ENCODE peak calls at places on chromosomes 3 and 15, in eight cellular contexts. B is HFF-Myc; V is nucleus accumbens; Z is activated CD4-positive, alpha-beta T cell treated with anti-CD3 and anti-CD28 coated beads, Interleukin-2, amount 50 U/mL, for 24 hours; Y is EH; Q is Kasumi-1; U is transverse colon; X is body of pancreas. L is an unnamed sample.

GRCh38 chr3:191330309-191330712 is at the start of gene UTS2B:
- DNase-seq in B (no peak), V (no peak), Z (no peak), Y (peak; percentile 89), Q (peak; percentile 23), U (no peak), X (peak; percentile 15), L (no peak)

GRCh38 chr3:28286595-28286994 is 45.2 kb downstream of the CMC1 start:
- DNase-seq in B (no peak), V (no peak), Z (no peak), Y (peak; percentile 49), Q (peak; percentile 93), U (no peak), X (no peak), L (peak; percentile 19)

GRCh38 chr3:172285844-172286243 is 162.4 kb downstream of the GHSR start:
- DNase-seq in B (no peak), V (no peak), Z (no peak), Y (peak; percentile 85), Q (no peak), U (no peak), X (no peak), L (no peak)

GRCh38 chr3:52452126-52452525 is 1.7 kb downstream of the TNNC1 start:
- DNase-seq in B (no peak), V (no peak), Z (no peak), Y (no peak), Q (no peak), U (no peak), X (no peak), L (no peak)

GRCh38 chr15:28915935-28916334 is 30.2 kb downstream of the APBA2 start:
- DNase-seq in B (no peak), V (no peak), Z (no peak), Y (no peak), Q (no peak), U (no peak), X (no peak), L (no peak)

GRCh38 chr3:131912255-131912654 is 122.6 kb downstream of the CPNE4 start:
- DNase-seq in B (no peak), V (no peak), Z (no peak), Y (no peak), Q (no peak), U (no peak), X (no peak), L (no peak)

GRCh38 chr3:175940243-175940642 is 1081.1 kb downstream of the NAALADL2 start:
- DNase-seq in B (no peak), V (no peak), Z (no peak), Y (peak; percentile 92), Q (no peak), U (no peak), X (no peak), L (no peak)

GRCh38 chr15:40038267-40038653 is 721 bp downstream of the SRP14 start:
- DNase-seq in B (no peak), V (no peak), Z (no peak), Y (peak; percentile 52), Q (no peak), U (no peak), X (no peak), L (no peak)

GRCh38 chr3:136209921-136210320 is 13.8 kb upstream of the MSL2 start:
- DNase-seq in B (no peak), V (no peak), Z (no peak), Y (peak; percentile 76), Q (no peak), U (no peak), X (no peak), L (no peak)

GRCh38 chr3:122169911-122170310 is 13.6 kb upstream of the CASR start:
- DNase-seq in B (no peak), V (no peak), Z (no peak), Y (no peak), Q (no peak), U (no peak), X (no peak), L (no peak)

GRCh38 chr15:49370782-49371181 is 52.3 kb upstream of the FGF7 start:
- DNase-seq in B (no peak), V (no peak), Z (no peak), Y (peak; percentile 40), Q (peak; percentile 37), U (no peak), X (no peak), L (no peak)

GRCh38 chr3:194946091-194946490 is 260.4 kb downstream of the FAM43A start:
- DNase-seq in B (no peak), V (no peak), Z (no peak), Y (no peak), Q (no peak), U (no peak), X (no peak), L (no peak)

GRCh38 chr3:55329849-55330248 is 157.3 kb downstream of the WNT5A start:
- DNase-seq in B (peak; percentile 53), V (no peak), Z (no peak), Y (peak; percentile 96), Q (no peak), U (no peak), X (no peak), L (no peak)

GRCh38 chr3:197256836-197257444 is 41.5 kb downstream of the DLG1 start:
- DNase-seq in B (peak; percentile 40), V (peak; percentile 9), Z (no peak), Y (peak; percentile 55), Q (peak; percentile 68), U (peak; percentile 19), X (peak; percentile 52), L (peak; percentile 18)

GRCh38 chr3:195916991-195917390 is 8.6 kb upstream of the TNK2 start:
- DNase-seq in B (no peak), V (no peak), Z (no peak), Y (no peak), Q (no peak), U (no peak), X (no peak), L (no peak)

GRCh38 chr15:66852064-66852905 is 150.2 kb downstream of the SMAD6 start:
- DNase-seq in B (no peak), V (no peak), Z (no peak), Y (no peak), Q (no peak), U (no peak), X (no peak), L (no peak)

GRCh38 chr15:36960179-36960946 is 140.0 kb downstream of the MEIS2 start:
- DNase-seq in B (no peak), V (no peak), Z (no peak), Y (no peak), Q (peak; percentile 4), U (no peak), X (no peak), L (no peak)

GRCh38 chr15:60352525-60352924 is 45.3 kb downstream of the ANXA2 start:
- DNase-seq in B (no peak), V (no peak), Z (no peak), Y (no peak), Q (no peak), U (no peak), X (no peak), L (no peak)

GRCh38 chr3:43699864-43700263 is 9.1 kb downstream of the ABHD5 start:
- DNase-seq in B (peak; percentile 11), V (no peak), Z (no peak), Y (peak; percentile 26), Q (peak; percentile 31), U (peak; percentile 33), X (no peak), L (no peak)

GRCh38 chr3:99659965-99660364 is 21.6 kb downstream of the COL8A1 start:
- DNase-seq in B (no peak), V (no peak), Z (no peak), Y (peak; percentile 68), Q (no peak), U (no peak), X (no peak), L (no peak)

GRCh38 chr3:37282996-37283395 is 108.6 kb upstream of the LRRFIP2 start:
- DNase-seq in B (no peak), V (no peak), Z (no peak), Y (peak; percentile 31), Q (no peak), U (no peak), X (no peak), L (no peak)

GRCh38 chr3:126926684-126927404 is 56.1 kb upstream of the PLXNA1 start:
- DNase-seq in B (no peak), V (peak; percentile 61), Z (no peak), Y (peak; percentile 90), Q (no peak), U (no peak), X (peak; percentile 43), L (no peak)

GRCh38 chr3:105598047-105598796 is 231.5 kb downstream of the ALCAM start:
- DNase-seq in B (peak; percentile 70), V (no peak), Z (no peak), Y (peak; percentile 98), Q (no peak), U (no peak), X (no peak), L (no peak)

GRCh38 chr15:80379671-80380070 is 24.5 kb upstream of the ARNT2 start:
- DNase-seq in B (no peak), V (no peak), Z (no peak), Y (no peak), Q (no peak), U (no peak), X (no peak), L (no peak)

GRCh38 chr3:44955917-44956316 is 20.1 kb downstream of the ZDHHC3 start:
- DNase-seq in B (no peak), V (no peak), Z (no peak), Y (no peak), Q (no peak), U (no peak), X (no peak), L (no peak)

GRCh38 chr3:148943531-148944200 is 47.7 kb upstream of the GYG1 start:
- DNase-seq in B (peak; percentile 93), V (no peak), Z (no peak), Y (peak; percentile 97), Q (peak; percentile 86), U (no peak), X (no peak), L (peak; percentile 90)

GRCh38 chr3:115706311-115706829 is 83.1 kb downstream of the GAP43 start:
- DNase-seq in B (no peak), V (no peak), Z (no peak), Y (peak; percentile 68), Q (no peak), U (no peak), X (no peak), L (no peak)

GRCh38 chr15:72117448-72117697 is 577 bp downstream of the MYO9A start:
- DNase-seq in B (no peak), V (no peak), Z (peak; percentile 50), Y (peak; percentile 87), Q (peak; percentile 78), U (peak; percentile 82), X (peak; percentile 81), L (no peak)

GRCh38 chr15:63891763-63892123 is 58.0 kb upstream of the HERC1 start:
- DNase-seq in B (no peak), V (no peak), Z (no peak), Y (no peak), Q (no peak), U (no peak), X (no peak), L (no peak)

GRCh38 chr3:67601919-67602608 is 52.3 kb downstream of the SUCLG2 start:
- DNase-seq in B (no peak), V (no peak), Z (no peak), Y (peak; percentile 11), Q (peak; percentile 3), U (no peak), X (no peak), L (no peak)

GRCh38 chr3:169241575-169241927 is 422.0 kb downstream of the MECOM start:
- DNase-seq in B (no peak), V (no peak), Z (no peak), Y (peak; percentile 59), Q (no peak), U (no peak), X (no peak), L (no peak)

GRCh38 chr3:134827213-134827612 is 32.2 kb downstream of the EPHB1 start:
- DNase-seq in B (no peak), V (no peak), Z (no peak), Y (no peak), Q (no peak), U (no peak), X (no peak), L (no peak)

GRCh38 chr3:66885326-66886000 is 112.6 kb upstream of the KBTBD8 start:
- DNase-seq in B (no peak), V (no peak), Z (no peak), Y (peak; percentile 25), Q (no peak), U (no peak), X (peak; percentile 35), L (no peak)

GRCh38 chr3:186839874-186840641 is 2.5 kb upstream of the ADIPOQ start:
- DNase-seq in B (no peak), V (no peak), Z (no peak), Y (peak; percentile 71), Q (no peak), U (no peak), X (no peak), L (no peak)